ENCODE peak calls at places on chromosomes 5 and 9, in seven cellular contexts. I is heart left ventricle, O is hepatocyte, J is H9, B is SJSA1, V is foreskin keratinocyte, L is tibial artery. P is an unnamed sample.

GRCh38 chr9:78666818-78667429 is 370.0 kb downstream of the PSAT1 start:
- DNase-seq in O (no peak), L (no peak), I (no peak), B (no peak), V (peak; percentile 46), J (no peak), P (no peak)

GRCh38 chr9:26753971-26754370 is 138.6 kb downstream of the CAAP1 start:
- DNase-seq in I (no peak), B (no peak), V (no peak), O (no peak), J (no peak), L (no peak), P (no peak)

GRCh38 chr9:110712955-110713354 is 44.4 kb downstream of the MUSK start:
- DNase-seq in B (no peak), V (no peak), O (no peak), I (no peak), L (no peak), J (no peak), P (no peak)

GRCh38 chr5:150801117-150801927 is 22.8 kb downstream of the SMIM3 start:
- DNase-seq in O (peak; percentile 83), B (no peak), I (no peak), L (peak; percentile 23), V (no peak), J (peak; percentile 74), P (no peak)

GRCh38 chr5:133610489-133611356 is 1.6 kb downstream of the FSTL4 start:
- DNase-seq in V (peak; percentile 12), I (peak; percentile 66), L (peak; percentile 34), O (peak; percentile 91), J (peak; percentile 80), B (peak; percentile 68), P (no peak)

GRCh38 chr5:82073179-82073578 is 101.4 kb downstream of the ATG10 start:
- DNase-seq in J (no peak), I (no peak), O (no peak), V (no peak), B (no peak), L (no peak), P (no peak)

GRCh38 chr5:119470851-119471451 is 18.7 kb downstream of the HSD17B4 start:
- DNase-seq in B (no peak), O (peak; percentile 31), L (no peak), J (no peak), V (no peak), I (no peak), P (no peak)

GRCh38 chr9:93111371-93112115 is 15.5 kb downstream of the CARD19 start:
- DNase-seq in V (no peak), B (no peak), L (peak; percentile 15), J (no peak), I (no peak), O (no peak), P (peak; percentile 63)

GRCh38 chr5:35129276-35129675 is 81.5 kb upstream of the AGXT2 start:
- DNase-seq in I (no peak), O (peak; percentile 20), V (no peak), L (no peak), J (no peak), B (no peak), P (no peak)

GRCh38 chr9:18798106-18798505 is 234.9 kb downstream of the SAXO1 start:
- DNase-seq in I (no peak), B (no peak), J (no peak), O (no peak), L (no peak), V (peak; percentile 18), P (no peak)

GRCh38 chr5:179679014-179679674 is 1.7 kb downstream of the CBY3 start:
- DNase-seq in B (no peak), O (peak; percentile 36), J (peak; percentile 91), I (peak; percentile 80), L (peak; percentile 80), V (peak; percentile 20), P (peak; percentile 91)
- H3K27ac ChIP-seq in B (no peak overlapping the region), O (peak overlapping the region; percentile 39), J (no peak overlapping the region), I (peak overlapping the region; percentile 91), L (peak overlapping the region; percentile 83), V (no peak overlapping the region), P (peak overlapping the region; percentile 95)

DNA sequence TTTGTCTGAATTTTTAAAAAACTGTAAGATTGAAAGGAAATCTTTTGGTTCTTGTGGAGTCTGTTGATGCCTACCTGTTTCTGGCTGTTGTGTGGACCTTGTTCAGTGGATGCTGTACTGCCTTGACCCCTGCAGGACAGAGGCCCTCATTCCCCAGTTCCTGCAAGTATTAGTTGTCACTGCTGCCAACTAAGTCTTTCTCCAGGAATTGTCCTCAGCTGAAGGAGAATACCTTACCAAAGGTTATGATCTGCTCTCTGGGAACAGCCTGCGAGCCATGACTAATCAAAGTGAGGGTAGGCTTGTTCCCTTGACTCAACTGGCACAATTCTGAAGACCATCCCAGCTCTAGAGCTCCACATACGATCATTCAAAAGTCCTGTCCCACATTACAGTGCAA is 145.3 kb upstream of the FST start:
- DNase-seq in B (no peak), J (peak; percentile 53), L (no peak), I (no peak), O (peak; percentile 41), V (peak; percentile 69), P (no peak)
- H3K27ac ChIP-seq in B (no peak overlapping the region), J (no peak overlapping the region), L (no peak overlapping the region), I (no peak overlapping the region), O (no peak overlapping the region), V (peak overlapping the region; percentile 98), P (no peak overlapping the region)

GRCh38 chr5:42015254-42015653 is 90.2 kb downstream of the FBXO4 start:
- DNase-seq in I (no peak), B (no peak), O (no peak), L (no peak), J (no peak), V (no peak), P (no peak)

GRCh38 chr5:42015681-42016080 is 90.6 kb downstream of the FBXO4 start:
- DNase-seq in J (no peak), O (no peak), B (no peak), L (no peak), V (no peak), I (no peak), P (no peak)

GRCh38 chr5:42013561-42013960 is 88.5 kb downstream of the FBXO4 start:
- DNase-seq in L (no peak), V (no peak), I (no peak), B (no peak), O (no peak), J (no peak), P (no peak)
- H3K27ac ChIP-seq in L (no peak overlapping the region), V (no peak overlapping the region), I (no peak overlapping the region), B (no peak overlapping the region), O (no peak overlapping the region), J (no peak overlapping the region), P (no peak overlapping the region)

DNA sequence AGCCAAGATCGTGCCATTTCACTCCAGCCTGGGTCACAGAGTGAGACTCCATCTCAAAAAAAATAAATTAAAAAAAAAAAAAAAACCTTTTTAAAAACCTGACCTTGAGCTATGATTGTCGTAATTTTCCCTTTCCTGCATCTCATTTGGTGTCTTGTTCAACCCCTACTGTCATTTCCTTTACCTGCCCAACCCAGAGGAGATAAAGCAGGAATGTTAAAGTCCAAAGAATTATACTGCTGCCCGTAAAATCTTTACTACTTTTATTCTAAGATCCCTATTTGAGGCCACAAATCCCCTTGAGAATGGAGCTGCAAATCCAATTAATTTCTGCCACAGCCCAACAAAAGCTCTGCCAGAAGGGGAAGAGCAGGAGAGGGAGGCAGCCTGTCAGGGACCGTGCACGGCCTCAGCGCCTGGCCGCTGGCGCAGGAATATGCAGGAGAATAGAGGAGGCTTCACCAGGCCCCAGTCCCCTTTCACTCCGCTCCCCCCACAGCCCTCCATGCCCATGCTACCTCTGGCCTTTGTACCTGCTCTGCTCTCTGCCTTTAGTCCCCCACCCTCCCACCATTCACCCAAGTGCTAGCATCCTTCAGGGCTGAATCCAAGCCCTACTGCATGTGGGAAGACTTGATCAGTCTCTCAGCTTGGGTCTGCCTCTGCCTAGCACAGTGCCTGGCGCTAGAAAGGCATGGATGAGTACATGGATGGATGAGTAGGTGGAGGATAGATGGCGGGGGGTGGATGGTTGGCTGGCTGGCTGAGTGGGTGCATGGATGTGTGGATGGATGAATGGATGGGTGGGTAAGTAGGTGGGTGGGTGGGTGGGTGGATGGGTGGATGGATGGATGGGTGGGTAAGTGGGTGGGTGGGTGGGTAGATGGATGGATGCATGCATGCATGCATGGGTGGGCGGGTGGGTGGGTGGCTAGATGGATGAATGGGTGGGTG is 99.8 kb upstream of the SARDH start:
- DNase-seq in I (no peak), O (no peak), L (no peak), J (no peak), B (no peak), V (no peak), P (no peak)
- H3K27ac ChIP-seq in I (no peak overlapping the region), O (peak overlapping the region; percentile 78), L (no peak overlapping the region), J (no peak overlapping the region), B (no peak overlapping the region), V (no peak overlapping the region), P (no peak overlapping the region)

GRCh38 chr9:127977877-127978647 is 2.7 kb downstream of the EEIG1 start:
- DNase-seq in B (peak; percentile 93), I (peak; percentile 68), V (no peak), L (peak; percentile 79), J (no peak), O (no peak), P (peak; percentile 87)
- H3K27ac ChIP-seq in B (peak overlapping the region; percentile 45), I (peak overlapping the region; percentile 84), V (no peak overlapping the region), L (peak overlapping the region; percentile 82), J (no peak overlapping the region), O (peak overlapping the region; percentile 99), P (peak overlapping the region; percentile 99)

DNA sequence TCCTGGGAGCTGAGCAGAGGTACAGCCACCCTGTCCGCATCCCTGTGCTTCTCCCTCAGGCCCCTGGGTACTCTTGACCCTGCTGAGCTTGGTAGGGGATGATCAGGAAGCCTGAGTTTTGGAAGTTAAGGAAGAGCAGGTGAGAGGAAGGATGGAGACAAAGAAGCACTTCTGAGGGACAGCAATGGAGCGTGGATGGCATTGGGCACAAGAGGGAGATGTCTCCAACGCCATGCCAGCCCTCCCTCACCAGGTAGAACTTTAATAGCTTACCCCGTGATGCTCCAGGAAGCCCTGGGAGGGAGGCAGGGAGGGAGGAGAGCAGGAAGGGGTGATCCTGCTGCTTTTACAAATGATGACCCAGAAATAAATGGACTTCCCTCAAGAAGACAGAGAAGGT is 29.9 kb upstream of the SMU1 start:
- DNase-seq in I (no peak), O (peak; percentile 2), J (no peak), V (no peak), B (no peak), L (no peak), P (no peak)
- H3K27ac ChIP-seq in I (peak overlapping the region; percentile 85), O (no peak overlapping the region), J (no peak overlapping the region), V (no peak overlapping the region), B (no peak overlapping the region), L (no peak overlapping the region), P (no peak overlapping the region)

GRCh38 chr9:109555215-109555614 is 57.1 kb upstream of the PTPN3 start:
- DNase-seq in I (no peak), O (no peak), L (no peak), B (no peak), V (no peak), J (no peak), P (no peak)
- H3K27ac ChIP-seq in I (no peak overlapping the region), O (no peak overlapping the region), L (no peak overlapping the region), B (no peak overlapping the region), V (peak overlapping the region; percentile 3), J (peak overlapping the region; percentile 6), P (no peak overlapping the region)